ENCODE peak calls at places on chromosomes 16 and 17, in six cellular contexts. One of them, this sample, is unnamed.

GRCh38 chr17:7668482-7668881 is 17.8 kb downstream of the ATP1B2 start:
- DNase-seq in GM12878: no peak
- DNase-seq in H1: no peak
- DNase-seq in HCT116: no peak
- DNase-seq in K562: no peak
- DNase-seq in HepG2: no peak
- DNase-seq in this sample: no peak

GRCh38 chr16:31286421-31287032 is 26.8 kb downstream of the ITGAM start:
- DNase-seq in GM12878: peak; percentile 55
- DNase-seq in H1: no peak
- DNase-seq in HCT116: no peak
- DNase-seq in K562: no peak
- DNase-seq in HepG2: no peak
- DNase-seq in this sample: no peak

GRCh38 chr17:48704521-48704920 is 17.8 kb downstream of the PRAC1 start:
- DNase-seq in GM12878: no peak
- DNase-seq in H1: no peak
- DNase-seq in HCT116: no peak
- DNase-seq in K562: no peak
- DNase-seq in HepG2: no peak
- DNase-seq in this sample: no peak

GRCh38 chr17:59093702-59094231 is 12.9 kb downstream of the TRIM37 start:
- DNase-seq in GM12878: no peak
- DNase-seq in H1: no peak
- DNase-seq in HCT116: no peak
- DNase-seq in K562: no peak
- DNase-seq in HepG2: peak; percentile 15
- DNase-seq in this sample: no peak

GRCh38 chr16:11499295-11500089 is 87.2 kb downstream of the LITAF start:
- DNase-seq in GM12878: no peak
- DNase-seq in H1: no peak
- DNase-seq in HCT116: peak; percentile 28
- DNase-seq in K562: no peak
- DNase-seq in HepG2: no peak
- DNase-seq in this sample: no peak

GRCh38 chr17:48047113-48047740 is 932 bp upstream of the NFE2L1 start:
- DNase-seq in GM12878: no peak
- DNase-seq in H1: no peak
- DNase-seq in HCT116: no peak
- DNase-seq in K562: peak; percentile 44
- DNase-seq in HepG2: no peak
- DNase-seq in this sample: no peak

GRCh38 chr16:83552930-83553329 is 254.8 kb upstream of the HSBP1 start:
- DNase-seq in GM12878: no peak
- DNase-seq in H1: no peak
- DNase-seq in HCT116: no peak
- DNase-seq in K562: no peak
- DNase-seq in HepG2: no peak
- DNase-seq in this sample: no peak

GRCh38 chr16:85176541-85177447 is 64.5 kb upstream of the CIBAR2 start:
- DNase-seq in GM12878: no peak
- DNase-seq in H1: no peak
- DNase-seq in HCT116: no peak
- DNase-seq in K562: peak; percentile 54
- DNase-seq in HepG2: no peak
- DNase-seq in this sample: no peak

GRCh38 chr17:40819528-40820125 is 2.8 kb downstream of the KRT10 start:
- DNase-seq in GM12878: no peak
- DNase-seq in H1: no peak
- DNase-seq in HCT116: no peak
- DNase-seq in K562: peak; percentile 68
- DNase-seq in HepG2: peak; percentile 28
- DNase-seq in this sample: no peak

GRCh38 chr16:71628810-71629209 is 2.8 kb downstream of the MARVELD3 start:
- DNase-seq in GM12878: no peak
- DNase-seq in H1: no peak
- DNase-seq in HCT116: no peak
- DNase-seq in K562: no peak
- DNase-seq in HepG2: no peak
- DNase-seq in this sample: no peak

GRCh38 chr17:12070561-12070960 is 49.9 kb downstream of the MAP2K4 start:
- DNase-seq in GM12878: no peak
- DNase-seq in H1: no peak
- DNase-seq in HCT116: no peak
- DNase-seq in K562: no peak
- DNase-seq in HepG2: no peak
- DNase-seq in this sample: no peak

GRCh38 chr16:8959921-8960787 is 3.6 kb downstream of the USP7 start:
- DNase-seq in GM12878: no peak
- DNase-seq in H1: no peak
- DNase-seq in HCT116: no peak
- DNase-seq in K562: no peak
- DNase-seq in HepG2: peak; percentile 98
- DNase-seq in this sample: no peak

GRCh38 chr17:5631958-5632357 is 47.6 kb upstream of the NLRP1 start:
- DNase-seq in GM12878: no peak
- DNase-seq in H1: no peak
- DNase-seq in HCT116: no peak
- DNase-seq in K562: no peak
- DNase-seq in HepG2: no peak
- DNase-seq in this sample: no peak

GRCh38 chr17:80725532-80725931 is 180.9 kb downstream of the RPTOR start:
- DNase-seq in GM12878: no peak
- DNase-seq in H1: no peak
- DNase-seq in HCT116: no peak
- DNase-seq in K562: no peak
- DNase-seq in HepG2: no peak
- DNase-seq in this sample: no peak

GRCh38 chr16:67874147-67874771 is 1.4 kb downstream of the EDC4 start:
- DNase-seq in GM12878: no peak
- DNase-seq in H1: no peak
- DNase-seq in HCT116: no peak
- DNase-seq in K562: no peak
- DNase-seq in HepG2: no peak
- DNase-seq in this sample: no peak

GRCh38 chr16:90072442-90073105 is 4.6 kb downstream of the PRDM7 start:
- DNase-seq in GM12878: no peak
- DNase-seq in H1: no peak
- DNase-seq in HCT116: no peak
- DNase-seq in K562: no peak
- DNase-seq in HepG2: no peak
- DNase-seq in this sample: no peak

GRCh38 chr17:75271233-75271954 is 363 bp upstream of the MIF4GD start:
- DNase-seq in GM12878: no peak
- DNase-seq in H1: no peak
- DNase-seq in HCT116: no peak
- DNase-seq in K562: peak; percentile 89
- DNase-seq in HepG2: peak; percentile 58
- DNase-seq in this sample: no peak

GRCh38 chr17:75272848-75273184 is 1.8 kb upstream of the MIF4GD start:
- DNase-seq in GM12878: no peak
- DNase-seq in H1: no peak
- DNase-seq in HCT116: no peak
- DNase-seq in K562: no peak
- DNase-seq in HepG2: no peak
- DNase-seq in this sample: no peak

GRCh38 chr17:75270218-75270965 is 639 bp downstream of the MIF4GD start:
- DNase-seq in GM12878: no peak
- DNase-seq in H1: no peak
- DNase-seq in HCT116: peak; percentile 69
- DNase-seq in K562: peak; percentile 77
- DNase-seq in HepG2: peak; percentile 88
- DNase-seq in this sample: no peak

GRCh38 chr17:75270966-75271232 is at the start of gene MIF4GD:
- DNase-seq in GM12878: no peak
- DNase-seq in H1: no peak
- DNase-seq in HCT116: no peak
- DNase-seq in K562: no peak
- DNase-seq in HepG2: no peak
- DNase-seq in this sample: no peak

DNA sequence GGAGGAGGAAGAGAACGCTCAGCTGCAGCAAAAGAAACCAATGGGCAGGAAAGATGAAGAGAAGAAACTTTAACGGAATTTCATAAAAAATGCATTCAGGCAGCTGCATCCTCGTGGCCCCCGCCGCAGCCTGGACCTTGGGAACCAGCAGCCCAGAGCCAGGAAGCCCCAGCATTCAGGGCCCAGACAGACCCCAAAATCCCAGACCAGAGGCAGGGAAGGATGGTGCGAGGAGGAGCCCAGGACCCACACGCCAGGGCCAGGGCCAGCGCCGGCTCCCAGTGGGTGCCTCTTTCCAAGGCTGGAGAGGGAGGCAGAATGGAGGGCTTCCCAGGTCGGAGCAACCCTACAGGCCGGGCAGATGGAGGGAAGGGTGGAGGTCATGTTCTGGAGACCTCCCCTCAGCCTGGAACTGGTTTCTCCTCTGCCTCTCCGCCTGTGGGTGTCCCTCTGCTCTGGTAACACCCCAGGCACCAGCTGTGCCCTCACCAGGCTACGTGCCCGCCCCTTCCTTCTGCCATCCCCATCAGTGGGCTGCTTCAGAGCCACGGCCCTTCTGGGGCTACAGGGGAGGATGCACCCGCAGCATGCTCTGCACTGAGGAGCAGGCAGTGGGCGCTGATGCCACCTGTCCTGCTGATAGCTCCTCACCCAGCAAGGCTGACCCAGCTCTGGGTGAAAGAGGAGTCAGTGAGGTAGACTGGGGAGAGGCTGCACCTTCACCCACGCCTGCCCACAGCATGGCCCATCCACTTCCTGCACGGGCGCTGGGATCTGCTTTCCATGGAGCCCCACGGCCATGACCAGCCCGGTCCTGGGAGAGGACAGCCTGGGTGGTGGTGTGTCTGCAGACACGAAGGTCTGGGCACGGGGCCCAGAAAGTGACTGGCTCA is 1.2 kb upstream of the MIF4GD start:
- DNase-seq in GM12878: no peak
- DNase-seq in H1: no peak
- DNase-seq in HCT116: no peak
- DNase-seq in K562: no peak
- DNase-seq in HepG2: no peak
- DNase-seq in this sample: no peak
- TF ChIP-seq ZNF274 in GM12878: no peak
- TF ChIP-seq ZNF274 in H1: no peak
- TF ChIP-seq ZNF274 in HCT116: no peak
- TF ChIP-seq ZNF274 in K562: no peak
- TF ChIP-seq ZNF274 in HepG2: no peak
- TF ChIP-seq ZNF274 in this sample: no peak

GRCh38 chr16:86393907-86394626 is 116.3 kb upstream of the FOXF1 start:
- DNase-seq in GM12878: no peak
- DNase-seq in H1: no peak
- DNase-seq in HCT116: no peak
- DNase-seq in K562: no peak
- DNase-seq in HepG2: no peak
- DNase-seq in this sample: no peak

GRCh38 chr16:86391486-86391885 is 118.8 kb upstream of the FOXF1 start:
- DNase-seq in GM12878: no peak
- DNase-seq in H1: no peak
- DNase-seq in HCT116: no peak
- DNase-seq in K562: no peak
- DNase-seq in HepG2: no peak
- DNase-seq in this sample: no peak

GRCh38 chr16:86390335-86390734 is 120.0 kb upstream of the FOXF1 start:
- DNase-seq in GM12878: no peak
- DNase-seq in H1: no peak
- DNase-seq in HCT116: no peak
- DNase-seq in K562: no peak
- DNase-seq in HepG2: no peak
- DNase-seq in this sample: no peak

GRCh38 chr16:86391987-86392386 is 118.3 kb upstream of the FOXF1 start:
- DNase-seq in GM12878: no peak
- DNase-seq in H1: no peak
- DNase-seq in HCT116: no peak
- DNase-seq in K562: no peak
- DNase-seq in HepG2: no peak
- DNase-seq in this sample: no peak

DNA sequence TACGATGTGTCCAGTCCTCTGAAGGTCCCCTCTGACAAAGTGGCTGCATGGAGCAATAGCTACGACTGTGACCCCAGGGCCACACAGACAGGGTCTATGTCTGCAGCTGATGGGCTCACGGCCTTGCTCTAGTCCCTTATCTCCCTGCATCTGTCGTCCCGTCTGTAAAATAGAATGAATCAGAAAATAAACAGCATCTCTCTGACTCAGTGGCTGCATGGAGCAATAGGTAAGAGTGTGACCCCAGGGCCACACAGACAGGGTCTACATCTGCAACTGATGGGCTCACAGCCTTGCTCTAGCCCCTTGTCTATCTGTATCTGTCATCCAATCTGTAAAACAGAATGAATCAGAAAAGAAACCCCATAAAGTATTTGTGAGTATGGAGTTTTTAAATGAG is 117.6 kb upstream of the FOXF1 start:
- DNase-seq in GM12878: no peak
- DNase-seq in H1: no peak
- DNase-seq in HCT116: no peak
- DNase-seq in K562: no peak
- DNase-seq in HepG2: no peak
- DNase-seq in this sample: no peak
- H3K9ac ChIP-seq in GM12878: no peak overlapping the region
- H3K9ac ChIP-seq in H1: no peak overlapping the region
- H3K9ac ChIP-seq in HCT116: no peak overlapping the region
- H3K9ac ChIP-seq in K562: no peak overlapping the region
- H3K9ac ChIP-seq in HepG2: no peak overlapping the region
- H3K9ac ChIP-seq in this sample: no peak overlapping the region

DNA sequence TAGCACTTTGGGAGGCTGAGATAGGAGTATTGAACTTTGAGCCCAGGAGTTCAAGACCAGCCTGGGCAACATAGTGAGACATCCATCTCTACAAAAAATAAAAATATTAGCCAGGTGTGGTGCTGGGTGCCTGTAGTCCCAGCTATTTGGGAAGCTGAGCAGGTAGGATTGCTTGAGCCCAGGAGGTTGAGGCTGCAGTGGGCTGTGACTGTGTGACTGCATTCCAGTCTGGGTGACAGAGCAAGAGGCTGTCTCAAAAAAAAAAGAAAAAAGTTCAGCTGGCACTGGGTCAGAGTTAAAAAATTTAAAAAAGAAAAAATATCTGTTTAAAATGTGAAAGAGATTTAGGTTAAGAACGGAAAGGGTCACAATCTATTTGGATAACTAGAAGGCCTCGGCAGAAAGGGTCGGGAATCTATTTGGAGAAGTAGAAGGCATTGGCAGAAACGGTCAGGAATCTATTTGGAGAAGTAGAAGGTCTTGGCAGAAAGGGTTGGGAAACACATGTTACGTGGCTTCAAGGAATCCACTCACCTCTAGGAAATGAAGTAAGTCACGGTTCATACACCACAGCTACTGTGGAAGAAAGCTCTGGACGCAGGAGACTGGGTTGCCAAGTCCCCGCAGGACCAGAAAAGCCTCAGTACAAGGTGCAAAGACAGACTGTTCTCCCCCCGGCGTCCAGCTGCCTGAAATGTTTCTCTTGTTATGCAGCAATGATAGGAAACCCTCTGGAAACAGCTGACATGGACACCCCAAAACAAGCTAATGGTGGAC is 25.3 kb downstream of the LMF1 start:
- DNase-seq in GM12878: no peak
- DNase-seq in H1: no peak
- DNase-seq in HCT116: no peak
- DNase-seq in K562: no peak
- DNase-seq in HepG2: no peak
- DNase-seq in this sample: no peak
- TF ChIP-seq ZNF274 in GM12878: no peak
- TF ChIP-seq ZNF274 in H1: no peak
- TF ChIP-seq ZNF274 in HCT116: no peak
- TF ChIP-seq ZNF274 in K562: no peak
- TF ChIP-seq ZNF274 in HepG2: no peak
- TF ChIP-seq ZNF274 in this sample: no peak

GRCh38 chr17:28045304-28045703 is 2.8 kb downstream of the NLK start:
- DNase-seq in GM12878: no peak
- DNase-seq in H1: no peak
- DNase-seq in HCT116: no peak
- DNase-seq in K562: no peak
- DNase-seq in HepG2: no peak
- DNase-seq in this sample: no peak
- H3K9ac ChIP-seq in GM12878: no peak overlapping the region
- H3K9ac ChIP-seq in H1: no peak overlapping the region
- H3K9ac ChIP-seq in HCT116: no peak overlapping the region
- H3K9ac ChIP-seq in K562: no peak overlapping the region
- H3K9ac ChIP-seq in HepG2: no peak overlapping the region
- H3K9ac ChIP-seq in this sample: no peak overlapping the region

This sample was measured in NT2/D1.